ENCODE peak calls at places on chromosome 11, in four cellular contexts. T, G, K and I are unnamed samples.

GRCh38 chr11:60345489-60345888 is 18.4 kb downstream of the MS4A6E start:
- DNase-seq in T (no peak), K (peak), G (no peak), I (peak)

GRCh38 chr11:11243790-11244469 is 109.1 kb downstream of the CSNK2A3 start:
- DNase-seq in T (no peak), K (peak), G (peak), I (peak)

GRCh38 chr11:63536669-63537292 is at the start of gene PLAAT4:
- DNase-seq in K (no peak), G (no peak), T (no peak), I (peak)

GRCh38 chr11:31480930-31481329 is 28.5 kb downstream of the IMMP1L start:
- DNase-seq in K (no peak), G (no peak), T (no peak), I (no peak)

GRCh38 chr11:118621898-118622375 is 14.5 kb downstream of the PHLDB1 start:
- DNase-seq in G (no peak), K (no peak), T (no peak), I (no peak)

GRCh38 chr11:2269601-2270321 is 627 bp downstream of the ASCL2 start:
- DNase-seq in K (peak), G (no peak), T (no peak), I (peak)

GRCh38 chr11:129695543-129696308 is 119.9 kb upstream of the TMEM45B start:
- DNase-seq in K (peak), T (peak), G (peak), I (peak)

GRCh38 chr11:36306888-36307287 is 10.8 kb downstream of the PRR5L start:
- DNase-seq in K (peak), T (no peak), G (no peak), I (peak)

GRCh38 chr11:8168485-8169257 is at the start of gene RIC3:
- DNase-seq in K (peak), T (no peak), G (peak), I (peak)

GRCh38 chr11:69653406-69653960 is 12.5 kb downstream of the CCND1 start:
- DNase-seq in G (no peak), T (no peak), K (no peak), I (no peak)

GRCh38 chr11:19853016-19853415 is 140.4 kb downstream of the NAV2 start:
- DNase-seq in K (no peak), G (no peak), T (no peak), I (no peak)

GRCh38 chr11:96246718-96247540 is 96.1 kb downstream of the MAML2 start:
- DNase-seq in K (no peak), G (no peak), T (no peak), I (no peak)

GRCh38 chr11:112745958-112746357 is 215.3 kb upstream of the NCAM1 start:
- DNase-seq in K (no peak), T (no peak), G (no peak), I (no peak)